ENCODE peak calls at places on chromosomes 13 and 19, in four cellular contexts. G is AG09319, D is WTC11, U is HL-60. A is an unnamed sample.

GRCh38 chr13:77896536-77896935 is 22.1 kb downstream of the EDNRB start:
- DNase-seq in G (no peak), U (no peak), D (no peak), A (no peak)

GRCh38 chr13:102901615-102902305 is 55.9 kb downstream of the ERCC5 start:
- DNase-seq in G (no peak), U (no peak), D (no peak), A (no peak)

GRCh38 chr13:51534075-51534817 is 50.0 kb upstream of the WDFY2 start:
- DNase-seq in D (no peak), U (peak), G (no peak), A (no peak)

GRCh38 chr19:3458229-3458555 is 22.1 kb downstream of the SMIM24 start:
- DNase-seq in D (no peak), U (no peak), G (no peak), A (no peak)

GRCh38 chr13:20351279-20352022 is 119.3 kb upstream of the GJB6 start:
- DNase-seq in U (peak), D (no peak), G (no peak), A (no peak)

GRCh38 chr13:78606471-78607408 is 3.4 kb upstream of the POU4F1 start:
- DNase-seq in G (no peak), D (peak), U (no peak), A (no peak)

GRCh38 chr13:43305416-43305815 is 282.0 kb downstream of the DNAJC15 start:
- DNase-seq in U (no peak), G (no peak), D (no peak), A (no peak)

GRCh38 chr19:44856438-44857083 is 10.5 kb downstream of the NECTIN2 start:
- DNase-seq in U (peak), G (no peak), D (no peak), A (no peak)

GRCh38 chr13:105474983-105475382 is 1060.5 kb downstream of the EFNB2 start:
- DNase-seq in U (no peak), G (no peak), D (no peak), A (no peak)

GRCh38 chr19:29013325-29013724 is 199.6 kb downstream of the UQCRFS1 start:
- DNase-seq in U (no peak), G (no peak), D (no peak), A (no peak)
- TF ChIP-seq CTCF in U (no peak), G (no peak), D (no peak), A (no peak)

GRCh38 chr19:19636573-19636972 is 6.9 kb downstream of the GMIP start:
- DNase-seq in U (no peak), D (no peak), G (no peak), A (no peak)

GRCh38 chr19:19634516-19635312 is 6.7 kb upstream of the LPAR2 start:
- DNase-seq in U (no peak), D (no peak), G (no peak), A (no peak)

GRCh38 chr19:19637186-19637522 is 6.3 kb downstream of the GMIP start:
- DNase-seq in G (no peak), U (no peak), D (no peak), A (no peak)

GRCh38 chr19:19635313-19635702 is 7.3 kb upstream of the LPAR2 start:
- DNase-seq in G (no peak), U (no peak), D (no peak), A (no peak)

GRCh38 chr19:19637523-19638251 is 5.8 kb downstream of the GMIP start:
- DNase-seq in U (no peak), D (peak), G (no peak), A (no peak)
- TF ChIP-seq CTCF in U (no peak), D (peak), G (no peak), A (no peak)

GRCh38 chr19:54172413-54172763 is 572 bp downstream of the TMC4 start:
- DNase-seq in G (no peak), U (no peak), D (no peak), A (no peak)

GRCh38 chr19:54164369-54165068 is 5.0 kb upstream of the LENG1 start:
- DNase-seq in U (peak), G (no peak), D (peak), A (no peak)

GRCh38 chr19:54165222-54165621 is 5.7 kb upstream of the LENG1 start:
- DNase-seq in D (no peak), U (no peak), G (no peak), A (no peak)

GRCh38 chr19:54169149-54169731 is 3.7 kb downstream of the TMC4 start:
- DNase-seq in D (no peak), G (no peak), U (no peak), A (no peak)

GRCh38 chr19:54168174-54168917 is 4.6 kb downstream of the TMC4 start:
- DNase-seq in D (peak), G (peak), U (peak), A (no peak)
- TF ChIP-seq CTCF in D (peak), G (peak), U (peak), A (peak)

GRCh38 chr19:16904599-16904998 is 15.8 kb downstream of the F2RL3 start:
- DNase-seq in D (no peak), U (no peak), G (no peak), A (no peak)
- TF ChIP-seq CTCF in D (no peak), U (no peak), G (no peak), A (no peak)

DNA sequence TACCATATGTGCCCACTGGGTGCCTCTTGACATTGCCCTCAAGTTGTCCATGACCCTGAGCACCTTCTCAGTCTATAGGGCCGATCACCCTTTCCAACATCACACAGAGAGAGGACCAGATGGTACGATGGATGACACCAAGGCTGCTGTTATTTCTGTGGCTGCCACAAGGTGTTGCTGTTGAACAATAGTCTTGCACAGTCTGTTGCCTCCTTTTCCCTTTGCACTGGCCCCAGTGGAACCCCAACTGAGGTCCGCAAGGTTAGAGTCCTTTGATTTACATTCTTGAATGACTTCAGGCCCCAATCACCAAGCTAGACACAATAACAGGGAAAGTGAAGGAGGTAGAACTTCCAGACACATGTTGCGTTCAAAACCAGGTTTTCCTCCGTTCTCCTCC is 52.0 kb downstream of the TINCR start:
- DNase-seq in G (no peak), D (peak), U (no peak), A (no peak)
- TF ChIP-seq CTCF in G (no peak), D (peak), U (no peak), A (peak)

GRCh38 chr13:63455938-63456337 is 2040.3 kb upstream of the PCDH20 start:
- DNase-seq in U (no peak), D (no peak), G (no peak), A (no peak)
- TF ChIP-seq CTCF in U (no peak), D (peak), G (peak), A (peak)

GRCh38 chr13:87677043-87677333 is 5.8 kb downstream of the SLITRK5 start:
- DNase-seq in U (no peak), G (no peak), D (no peak), A (no peak)

GRCh38 chr13:87677334-87678234 is 6.4 kb downstream of the SLITRK5 start:
- DNase-seq in D (peak), G (no peak), U (no peak), A (no peak)

GRCh38 chr13:87676254-87677042 is 5.3 kb downstream of the SLITRK5 start:
- DNase-seq in U (no peak), G (no peak), D (peak), A (no peak)

GRCh38 chr13:87678353-87678752 is 7.2 kb downstream of the SLITRK5 start:
- DNase-seq in G (no peak), U (no peak), D (no peak), A (no peak)

GRCh38 chr13:87680298-87680697 is 9.1 kb downstream of the SLITRK5 start:
- DNase-seq in G (no peak), D (no peak), U (no peak), A (no peak)
- TF ChIP-seq CTCF in G (no peak), D (no peak), U (no peak), A (peak)

DNA sequence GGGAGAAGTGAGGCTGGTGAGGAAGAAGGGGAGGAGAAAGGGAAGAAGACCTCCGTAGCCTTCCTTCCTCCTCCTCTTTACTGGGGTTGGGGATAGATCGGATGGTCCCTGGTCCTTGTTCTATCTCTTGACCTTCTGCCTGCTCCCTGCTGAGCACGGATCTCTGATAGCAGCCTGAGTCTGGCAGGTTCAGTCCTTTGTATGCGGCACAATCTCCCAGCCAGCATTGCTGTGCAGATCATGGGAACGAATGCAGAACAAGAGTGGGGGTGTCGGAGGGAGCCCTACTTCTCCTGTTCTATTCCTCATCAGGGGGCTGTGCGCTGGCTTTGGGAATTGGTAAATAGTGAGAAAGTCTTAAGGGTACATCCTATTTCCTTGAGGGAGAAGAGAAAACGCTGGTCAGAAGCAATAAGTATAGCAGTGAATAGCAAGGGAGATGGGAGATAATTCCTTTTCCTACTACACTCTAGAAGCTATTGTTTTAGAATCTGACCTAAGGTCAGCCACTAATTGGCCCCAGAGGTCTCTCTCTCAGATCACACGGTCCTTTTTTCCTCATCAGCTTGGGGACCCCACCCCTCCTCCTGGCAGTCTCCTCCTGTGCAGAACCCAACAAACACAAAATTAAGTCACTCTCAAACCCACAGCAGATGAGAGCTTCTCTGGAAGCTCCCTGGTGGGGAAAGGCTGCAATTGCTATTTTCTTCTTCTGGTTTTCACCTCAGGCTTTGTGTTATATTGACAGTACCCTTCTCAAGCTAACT is 41.0 kb downstream of the KL start:
- DNase-seq in G (no peak), D (no peak), U (no peak), A (no peak)
- TF ChIP-seq CTCF in G (peak), D (peak), U (peak), A (peak)

GRCh38 chr19:623974-624373 is 9.4 kb downstream of the POLRMT start:
- DNase-seq in G (no peak), U (no peak), D (no peak), A (no peak)
- TF ChIP-seq CTCF in G (no peak), U (no peak), D (no peak), A (no peak)

GRCh38 chr19:42325308-42325895 is at the start of gene MEGF8:
- DNase-seq in D (peak), G (peak), U (peak), A (peak)
- TF ChIP-seq CTCF in D (no peak), G (peak), U (peak), A (peak)

A was measured in retinal pigment epithelial cell.